ENCODE peak calls at places on chromosomes 3 and 15, in five cellular contexts. D is caudate nucleus, A is GM23248, R is K562, I is tibial artery. Y is an unnamed sample.

GRCh38 chr3:120153294-120153693 is 59.0 kb upstream of the GSK3B start:
- DNase-seq in D (no peak), A (peak), R (no peak), I (no peak), Y (no peak)

GRCh38 chr3:18830087-18830486 is 318.2 kb upstream of the KCNH8 start:
- DNase-seq in D (no peak), A (no peak), R (no peak), I (no peak), Y (no peak)

GRCh38 chr15:49832421-49832980 is 211.7 kb downstream of the DTWD1 start:
- DNase-seq in D (no peak), A (peak), R (peak), I (no peak), Y (no peak)

GRCh38 chr3:72829701-72830100 is 18.5 kb downstream of the SHQ1 start:
- DNase-seq in D (no peak), A (peak), R (no peak), I (no peak), Y (no peak)

GRCh38 chr3:130316164-130316563 is 29.3 kb upstream of the COL6A5 start:
- DNase-seq in D (no peak), A (peak), R (no peak), I (no peak), Y (no peak)

GRCh38 chr3:61876797-61877196 is 315.4 kb downstream of the PTPRG start:
- DNase-seq in D (no peak), A (peak), R (no peak), I (no peak), Y (no peak)

GRCh38 chr3:15757824-15758223 is 40.0 kb downstream of the ANKRD28 start:
- DNase-seq in D (no peak), A (no peak), R (no peak), I (no peak), Y (no peak)

GRCh38 chr3:119408243-119408950 is 55.0 kb downstream of the TMEM39A start:
- DNase-seq in D (no peak), A (no peak), R (no peak), I (no peak), Y (no peak)

GRCh38 chr3:155946178-155946577 is 75.7 kb downstream of the GMPS start:
- DNase-seq in D (no peak), A (peak), R (no peak), I (no peak), Y (no peak)

GRCh38 chr3:55716611-55717225 is 229.6 kb upstream of the WNT5A start:
- DNase-seq in D (no peak), A (no peak), R (no peak), I (no peak), Y (no peak)

GRCh38 chr15:76064375-76064774 is 4.6 kb downstream of the TMEM266 start:
- DNase-seq in D (no peak), A (no peak), R (no peak), I (no peak), Y (no peak)

GRCh38 chr3:184582583-184582982 is 21.0 kb downstream of the EPHB3 start:
- DNase-seq in D (no peak), A (peak), R (no peak), I (peak), Y (no peak)

GRCh38 chr3:143957447-143957846 is 14.2 kb upstream of the DIPK2A start:
- DNase-seq in D (no peak), A (no peak), R (no peak), I (no peak), Y (no peak)

GRCh38 chr15:77540346-77541060 is 92.2 kb downstream of the LINGO1 start:
- DNase-seq in D (no peak), A (no peak), R (no peak), I (peak), Y (no peak)

GRCh38 chr15:68596691-68597090 is 17.9 kb downstream of the CORO2B start:
- DNase-seq in D (no peak), A (no peak), R (no peak), I (no peak), Y (no peak)

GRCh38 chr15:69390575-69390974 is 23.6 kb upstream of the KIF23 start:
- DNase-seq in D (no peak), A (peak), R (no peak), I (no peak), Y (no peak)

GRCh38 chr3:197428117-197428761 is 127.5 kb downstream of the BDH1 start:
- DNase-seq in D (no peak), A (peak), R (peak), I (no peak), Y (no peak)

GRCh38 chr3:98263944-98264343 is at the start of gene OR5H6:
- DNase-seq in D (no peak), A (no peak), R (no peak), I (no peak), Y (no peak)

GRCh38 chr3:154112146-154112545 is 9.0 kb upstream of the ARHGEF26 start:
- DNase-seq in D (no peak), A (no peak), R (no peak), I (no peak), Y (no peak)

GRCh38 chr3:143276592-143276991 is 157.0 kb downstream of the CHST2 start:
- DNase-seq in D (no peak), A (no peak), R (no peak), I (no peak), Y (no peak)

GRCh38 chr15:40320931-40321371 is 2.5 kb upstream of the INAFM2 start:
- DNase-seq in D (peak), A (peak), R (peak), I (peak), Y (no peak)

GRCh38 chr3:50405249-50405648 is 45.9 kb upstream of the TMEM115 start:
- DNase-seq in D (no peak), A (peak), R (peak), I (no peak), Y (no peak)

GRCh38 chr3:129628169-129628522 is 21.7 kb upstream of the PLXND1 start:
- DNase-seq in D (no peak), A (no peak), R (no peak), I (no peak), Y (no peak)

GRCh38 chr15:35107122-35107521 is 22.0 kb upstream of the NANOGP8 start:
- DNase-seq in D (no peak), A (peak), R (no peak), I (no peak), Y (no peak)

GRCh38 chr15:65094294-65094995 is 17.9 kb downstream of the KBTBD13 start:
- DNase-seq in D (no peak), A (no peak), R (no peak), I (peak), Y (no peak)

GRCh38 chr15:39595621-39596221 is 14.8 kb downstream of the THBS1 start:
- DNase-seq in D (no peak), A (peak), R (no peak), I (no peak), Y (no peak)

GRCh38 chr15:89122532-89123525 is 34.6 kb downstream of the ABHD2 start:
- DNase-seq in D (no peak), A (peak), R (no peak), I (peak), Y (no peak)

GRCh38 chr3:172138031-172138538 is 98.7 kb downstream of the FNDC3B start:
- DNase-seq in D (no peak), A (peak), R (no peak), I (no peak), Y (no peak)

GRCh38 chr3:148600440-148600839 is 97.3 kb upstream of the AGTR1 start:
- DNase-seq in D (no peak), A (no peak), R (no peak), I (no peak), Y (no peak)

GRCh38 chr3:9175421-9175820 is 74.0 kb downstream of the SRGAP3 start:
- DNase-seq in D (no peak), A (peak), R (no peak), I (no peak), Y (no peak)

GRCh38 chr15:97014001-97014400 is 683.5 kb downstream of the NR2F2 start:
- DNase-seq in D (no peak), A (no peak), R (no peak), I (no peak), Y (no peak)

GRCh38 chr3:46892285-46893145 is 15.0 kb downstream of the PTH1R start:
- DNase-seq in D (peak), A (peak), R (peak), I (peak), Y (peak)

GRCh38 chr3:127655641-127656040 is 17.1 kb upstream of the ABTB1 start:
- DNase-seq in D (no peak), A (peak), R (no peak), I (peak), Y (no peak)

GRCh38 chr3:14525685-14526631 is 14.2 kb downstream of the GRIP2 start:
- DNase-seq in D (no peak), A (peak), R (peak), I (peak), Y (no peak)

GRCh38 chr3:149115114-149115513 is 14.3 kb upstream of the HPS3 start:
- DNase-seq in D (no peak), A (no peak), R (no peak), I (no peak), Y (no peak)

GRCh38 chr3:24363242-24363641 is 131.4 kb downstream of the THRB start:
- DNase-seq in D (no peak), A (peak), R (no peak), I (no peak), Y (no peak)
- H3K27ac ChIP-seq in D (no peak), A (no peak), R (no peak), I (peak), Y (no peak)

GRCh38 chr15:59189224-59189623 is 17.4 kb upstream of the LDHAL6B start:
- DNase-seq in D (no peak), A (no peak), R (no peak), I (no peak), Y (no peak)
- H3K27ac ChIP-seq in D (no peak), A (no peak), R (no peak), I (no peak), Y (no peak)

GRCh38 chr15:31340591-31340990 is 14.0 kb downstream of the KLF13 start:
- DNase-seq in D (no peak), A (no peak), R (no peak), I (no peak), Y (no peak)
- H3K27ac ChIP-seq in D (peak), A (no peak), R (no peak), I (no peak), Y (peak)

DNA sequence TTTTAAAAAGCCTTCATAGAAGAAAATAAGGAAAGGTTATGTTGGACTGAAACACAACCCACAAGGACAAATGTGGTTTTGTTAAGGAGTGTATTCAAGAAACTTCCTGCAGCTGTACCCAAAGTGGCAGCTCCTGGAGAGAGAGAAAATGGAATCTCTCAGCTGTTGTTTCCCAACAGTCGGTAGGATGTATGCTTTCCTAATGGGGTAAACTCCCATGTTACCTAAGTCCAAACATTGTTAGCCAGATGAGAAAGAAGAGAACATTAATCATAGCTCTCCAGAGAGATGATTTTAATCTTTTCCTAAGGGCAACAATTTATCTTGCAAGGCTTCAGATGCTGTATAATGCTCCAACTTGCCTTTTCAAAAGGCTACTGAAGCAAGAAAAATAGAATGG is 22.6 kb upstream of the TEX9 start:
- DNase-seq in D (no peak), A (no peak), R (no peak), I (no peak), Y (no peak)
- H3K27ac ChIP-seq in D (no peak), A (no peak), R (no peak), I (no peak), Y (no peak)

DNA sequence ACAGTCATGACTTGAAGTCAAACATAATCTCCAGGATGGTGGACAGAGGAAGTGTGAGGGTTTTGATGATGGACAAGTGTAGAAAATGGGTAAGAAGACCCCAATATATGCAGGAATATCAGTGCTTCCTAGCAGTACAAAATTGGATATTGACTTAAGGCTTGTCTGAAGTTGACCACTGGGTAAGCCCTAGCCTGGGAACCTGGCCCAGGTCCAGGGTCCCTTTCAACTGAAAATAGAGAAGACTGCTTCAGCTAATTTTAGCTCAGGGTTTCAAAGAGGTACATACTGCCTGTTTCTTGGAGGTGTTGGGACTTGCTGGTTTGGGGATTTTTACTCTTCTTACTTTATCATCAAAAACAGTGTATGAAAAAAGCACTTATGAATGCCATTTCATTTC is 4.7 kb downstream of the NR1D2 start:
- DNase-seq in D (no peak), A (no peak), R (peak), I (no peak), Y (peak)
- H3K27ac ChIP-seq in D (peak), A (no peak), R (peak), I (peak), Y (no peak)

GRCh38 chr3:63808633-63809032 is 10.5 kb upstream of the C3orf49 start:
- DNase-seq in D (no peak), A (no peak), R (no peak), I (no peak), Y (no peak)

GRCh38 chr3:63809607-63810006 is 9.5 kb upstream of the C3orf49 start:
- DNase-seq in D (no peak), A (peak), R (no peak), I (no peak), Y (no peak)

GRCh38 chr3:63807901-63808589 is 11.1 kb upstream of the C3orf49 start:
- DNase-seq in D (no peak), A (no peak), R (no peak), I (no peak), Y (no peak)
- H3K27ac ChIP-seq in D (no peak), A (no peak), R (no peak), I (no peak), Y (no peak)

GRCh38 chr15:46088486-46089437 is 453.9 kb downstream of the SQOR start:
- DNase-seq in D (no peak), A (peak), R (no peak), I (no peak), Y (no peak)

GRCh38 chr15:46091860-46092450 is 457.1 kb downstream of the SQOR start:
- DNase-seq in D (no peak), A (peak), R (peak), I (no peak), Y (no peak)

GRCh38 chr15:46089438-46090044 is 454.7 kb downstream of the SQOR start:
- DNase-seq in D (no peak), A (no peak), R (no peak), I (no peak), Y (no peak)
- H3K27ac ChIP-seq in D (no peak), A (no peak), R (no peak), I (no peak), Y (no peak)

DNA sequence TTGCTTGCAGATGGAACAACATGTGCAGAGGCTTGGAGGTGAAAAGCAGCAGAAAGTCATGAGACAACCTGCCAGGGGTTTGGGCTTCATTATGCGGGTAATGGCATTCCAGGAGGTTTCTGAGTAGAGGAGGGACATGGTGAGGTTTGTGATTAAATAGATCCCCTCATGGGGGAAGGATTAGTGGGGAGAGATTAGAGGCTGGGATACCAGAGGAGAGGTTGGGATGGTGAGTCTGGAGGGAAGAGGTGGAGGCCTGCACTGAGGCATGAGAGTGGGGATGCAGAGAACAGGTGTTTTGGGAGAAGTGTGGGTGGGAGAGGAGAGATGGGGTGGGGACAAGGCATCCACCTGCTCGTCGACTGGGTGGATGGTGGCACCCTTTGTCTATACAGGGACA is 6.8 kb upstream of the IQSEC1 start:
- DNase-seq in D (no peak), A (no peak), R (no peak), I (no peak), Y (no peak)
- H3K27ac ChIP-seq in D (no peak), A (no peak), R (no peak), I (peak), Y (no peak)

Y was measured in substantia nigra.